ENCODE peak calls at places on chromosome 17, in nine cellular contexts. One of them, this sample, is unnamed.

GRCh38 chr17:57663326-57664070 is 81.6 kb downstream of the CCDC182 start:
- DNase-seq in NCI-H2171: no peak
- DNase-seq in HFF-Myc: no peak
- DNase-seq in cardiac septum: no peak
- DNase-seq in breast epithelium: no peak
- DNase-seq in stimulated activated CD8-positive, alpha-beta memory T cell treated with anti-CD3 and anti-CD28 coated beads, Interleukin-7, amount 100 ng/mL, for 1 hour: no peak
- DNase-seq in thoracic aorta: no peak
- DNase-seq in GM13977: no peak
- DNase-seq in fibroblast of lung: peak
- DNase-seq in this sample: peak

GRCh38 chr17:44820631-44821196 is 9.4 kb downstream of the GJC1 start:
- DNase-seq in NCI-H2171: peak
- DNase-seq in thoracic aorta: no peak
- DNase-seq in GM13977: no peak
- DNase-seq in cardiac septum: no peak
- DNase-seq in breast epithelium: no peak
- DNase-seq in stimulated activated CD8-positive, alpha-beta memory T cell treated with anti-CD3 and anti-CD28 coated beads, Interleukin-7, amount 100 ng/mL, for 1 hour: no peak
- DNase-seq in fibroblast of lung: peak
- DNase-seq in HFF-Myc: peak
- DNase-seq in this sample: no peak

GRCh38 chr17:64155751-64156544 is 26.0 kb upstream of the ERN1 start:
- DNase-seq in HFF-Myc: no peak
- DNase-seq in GM13977: no peak
- DNase-seq in thoracic aorta: no peak
- DNase-seq in fibroblast of lung: peak
- DNase-seq in breast epithelium: peak
- DNase-seq in NCI-H2171: no peak
- DNase-seq in cardiac septum: peak
- DNase-seq in stimulated activated CD8-positive, alpha-beta memory T cell treated with anti-CD3 and anti-CD28 coated beads, Interleukin-7, amount 100 ng/mL, for 1 hour: no peak
- DNase-seq in this sample: no peak

GRCh38 chr17:72714357-72714966 is 378.0 kb downstream of the SLC39A11 start:
- DNase-seq in NCI-H2171: no peak
- DNase-seq in thoracic aorta: no peak
- DNase-seq in HFF-Myc: no peak
- DNase-seq in GM13977: no peak
- DNase-seq in fibroblast of lung: no peak
- DNase-seq in cardiac septum: no peak
- DNase-seq in breast epithelium: no peak
- DNase-seq in stimulated activated CD8-positive, alpha-beta memory T cell treated with anti-CD3 and anti-CD28 coated beads, Interleukin-7, amount 100 ng/mL, for 1 hour: no peak
- DNase-seq in this sample: peak

GRCh38 chr17:60970741-60971140 is 293.1 kb downstream of the BCAS3 start:
- DNase-seq in cardiac septum: no peak
- DNase-seq in breast epithelium: no peak
- DNase-seq in NCI-H2171: no peak
- DNase-seq in fibroblast of lung: no peak
- DNase-seq in HFF-Myc: no peak
- DNase-seq in thoracic aorta: no peak
- DNase-seq in stimulated activated CD8-positive, alpha-beta memory T cell treated with anti-CD3 and anti-CD28 coated beads, Interleukin-7, amount 100 ng/mL, for 1 hour: no peak
- DNase-seq in GM13977: no peak
- DNase-seq in this sample: no peak

GRCh38 chr17:64006361-64007088 is 8.4 kb downstream of the PRR29 start:
- DNase-seq in thoracic aorta: no peak
- DNase-seq in cardiac septum: no peak
- DNase-seq in HFF-Myc: no peak
- DNase-seq in stimulated activated CD8-positive, alpha-beta memory T cell treated with anti-CD3 and anti-CD28 coated beads, Interleukin-7, amount 100 ng/mL, for 1 hour: no peak
- DNase-seq in breast epithelium: no peak
- DNase-seq in fibroblast of lung: no peak
- DNase-seq in NCI-H2171: no peak
- DNase-seq in GM13977: peak
- DNase-seq in this sample: peak

GRCh38 chr17:82876602-82877391 is 37.0 kb upstream of the ZNF750 start:
- DNase-seq in breast epithelium: peak
- DNase-seq in cardiac septum: peak
- DNase-seq in NCI-H2171: no peak
- DNase-seq in GM13977: no peak
- DNase-seq in HFF-Myc: peak
- DNase-seq in thoracic aorta: no peak
- DNase-seq in fibroblast of lung: peak
- DNase-seq in stimulated activated CD8-positive, alpha-beta memory T cell treated with anti-CD3 and anti-CD28 coated beads, Interleukin-7, amount 100 ng/mL, for 1 hour: no peak
- DNase-seq in this sample: no peak

GRCh38 chr17:58249270-58250133 is 11.1 kb downstream of the LPO start:
- DNase-seq in breast epithelium: peak
- DNase-seq in HFF-Myc: peak
- DNase-seq in NCI-H2171: peak
- DNase-seq in stimulated activated CD8-positive, alpha-beta memory T cell treated with anti-CD3 and anti-CD28 coated beads, Interleukin-7, amount 100 ng/mL, for 1 hour: peak
- DNase-seq in thoracic aorta: no peak
- DNase-seq in fibroblast of lung: peak
- DNase-seq in GM13977: peak
- DNase-seq in cardiac septum: peak
- DNase-seq in this sample: peak

GRCh38 chr17:16988749-16989229 is 16.9 kb upstream of the TNFRSF13B start:
- DNase-seq in NCI-H2171: no peak
- DNase-seq in stimulated activated CD8-positive, alpha-beta memory T cell treated with anti-CD3 and anti-CD28 coated beads, Interleukin-7, amount 100 ng/mL, for 1 hour: no peak
- DNase-seq in GM13977: peak
- DNase-seq in HFF-Myc: no peak
- DNase-seq in thoracic aorta: no peak
- DNase-seq in fibroblast of lung: peak
- DNase-seq in cardiac septum: peak
- DNase-seq in breast epithelium: no peak
- DNase-seq in this sample: no peak

GRCh38 chr17:42421479-42422332 is 1.4 kb downstream of the CAVIN1 start:
- DNase-seq in breast epithelium: no peak
- DNase-seq in thoracic aorta: no peak
- DNase-seq in GM13977: peak
- DNase-seq in fibroblast of lung: peak
- DNase-seq in HFF-Myc: no peak
- DNase-seq in cardiac septum: peak
- DNase-seq in NCI-H2171: no peak
- DNase-seq in stimulated activated CD8-positive, alpha-beta memory T cell treated with anti-CD3 and anti-CD28 coated beads, Interleukin-7, amount 100 ng/mL, for 1 hour: no peak
- DNase-seq in this sample: no peak

GRCh38 chr17:8124350-8125195 is 667 bp upstream of the HES7 start:
- DNase-seq in stimulated activated CD8-positive, alpha-beta memory T cell treated with anti-CD3 and anti-CD28 coated beads, Interleukin-7, amount 100 ng/mL, for 1 hour: no peak
- DNase-seq in fibroblast of lung: peak
- DNase-seq in HFF-Myc: no peak
- DNase-seq in GM13977: no peak
- DNase-seq in NCI-H2171: no peak
- DNase-seq in breast epithelium: no peak
- DNase-seq in cardiac septum: no peak
- DNase-seq in thoracic aorta: no peak
- DNase-seq in this sample: no peak

GRCh38 chr17:30958187-30958586 is 12.7 kb upstream of the RNF135 start:
- DNase-seq in stimulated activated CD8-positive, alpha-beta memory T cell treated with anti-CD3 and anti-CD28 coated beads, Interleukin-7, amount 100 ng/mL, for 1 hour: no peak
- DNase-seq in GM13977: no peak
- DNase-seq in breast epithelium: no peak
- DNase-seq in NCI-H2171: no peak
- DNase-seq in thoracic aorta: no peak
- DNase-seq in HFF-Myc: no peak
- DNase-seq in fibroblast of lung: no peak
- DNase-seq in cardiac septum: no peak
- DNase-seq in this sample: no peak

GRCh38 chr17:71494456-71494855 is 626.4 kb upstream of the SOX9 start:
- DNase-seq in HFF-Myc: no peak
- DNase-seq in breast epithelium: no peak
- DNase-seq in GM13977: no peak
- DNase-seq in stimulated activated CD8-positive, alpha-beta memory T cell treated with anti-CD3 and anti-CD28 coated beads, Interleukin-7, amount 100 ng/mL, for 1 hour: no peak
- DNase-seq in thoracic aorta: no peak
- DNase-seq in fibroblast of lung: peak
- DNase-seq in cardiac septum: no peak
- DNase-seq in NCI-H2171: no peak
- DNase-seq in this sample: no peak

GRCh38 chr17:30332057-30332542 is 1.8 kb downstream of the TMIGD1 start:
- DNase-seq in fibroblast of lung: peak
- DNase-seq in GM13977: peak
- DNase-seq in HFF-Myc: peak
- DNase-seq in NCI-H2171: no peak
- DNase-seq in cardiac septum: no peak
- DNase-seq in thoracic aorta: no peak
- DNase-seq in stimulated activated CD8-positive, alpha-beta memory T cell treated with anti-CD3 and anti-CD28 coated beads, Interleukin-7, amount 100 ng/mL, for 1 hour: no peak
- DNase-seq in breast epithelium: no peak
- DNase-seq in this sample: no peak

GRCh38 chr17:4827399-4827798 is 5.7 kb upstream of the MINK1 start:
- DNase-seq in thoracic aorta: no peak
- DNase-seq in fibroblast of lung: no peak
- DNase-seq in NCI-H2171: no peak
- DNase-seq in cardiac septum: no peak
- DNase-seq in breast epithelium: no peak
- DNase-seq in stimulated activated CD8-positive, alpha-beta memory T cell treated with anti-CD3 and anti-CD28 coated beads, Interleukin-7, amount 100 ng/mL, for 1 hour: no peak
- DNase-seq in GM13977: no peak
- DNase-seq in HFF-Myc: no peak
- DNase-seq in this sample: peak

GRCh38 chr17:41523787-41524186 is 4.3 kb downstream of the KRT19 start:
- DNase-seq in cardiac septum: no peak
- DNase-seq in NCI-H2171: no peak
- DNase-seq in thoracic aorta: no peak
- DNase-seq in GM13977: no peak
- DNase-seq in stimulated activated CD8-positive, alpha-beta memory T cell treated with anti-CD3 and anti-CD28 coated beads, Interleukin-7, amount 100 ng/mL, for 1 hour: no peak
- DNase-seq in HFF-Myc: no peak
- DNase-seq in fibroblast of lung: no peak
- DNase-seq in breast epithelium: no peak
- DNase-seq in this sample: no peak

GRCh38 chr17:81142301-81143199 is 22.8 kb upstream of the PVALEF start:
- DNase-seq in fibroblast of lung: peak
- DNase-seq in breast epithelium: peak
- DNase-seq in HFF-Myc: peak
- DNase-seq in NCI-H2171: peak
- DNase-seq in thoracic aorta: peak
- DNase-seq in GM13977: peak
- DNase-seq in cardiac septum: peak
- DNase-seq in stimulated activated CD8-positive, alpha-beta memory T cell treated with anti-CD3 and anti-CD28 coated beads, Interleukin-7, amount 100 ng/mL, for 1 hour: peak
- DNase-seq in this sample: no peak

GRCh38 chr17:8621585-8621984 is 8.9 kb downstream of the MYH10 start:
- DNase-seq in stimulated activated CD8-positive, alpha-beta memory T cell treated with anti-CD3 and anti-CD28 coated beads, Interleukin-7, amount 100 ng/mL, for 1 hour: no peak
- DNase-seq in GM13977: no peak
- DNase-seq in fibroblast of lung: peak
- DNase-seq in cardiac septum: no peak
- DNase-seq in HFF-Myc: no peak
- DNase-seq in thoracic aorta: no peak
- DNase-seq in breast epithelium: no peak
- DNase-seq in NCI-H2171: no peak
- DNase-seq in this sample: no peak

GRCh38 chr17:75625813-75626486 is 7.3 kb upstream of the SMIM5 start:
- DNase-seq in HFF-Myc: no peak
- DNase-seq in GM13977: peak
- DNase-seq in fibroblast of lung: no peak
- DNase-seq in cardiac septum: no peak
- DNase-seq in NCI-H2171: peak
- DNase-seq in breast epithelium: no peak
- DNase-seq in stimulated activated CD8-positive, alpha-beta memory T cell treated with anti-CD3 and anti-CD28 coated beads, Interleukin-7, amount 100 ng/mL, for 1 hour: no peak
- DNase-seq in thoracic aorta: no peak
- DNase-seq in this sample: no peak

GRCh38 chr17:1583569-1583968 is 21.0 kb upstream of the PITPNA start:
- DNase-seq in GM13977: no peak
- DNase-seq in NCI-H2171: no peak
- DNase-seq in fibroblast of lung: no peak
- DNase-seq in stimulated activated CD8-positive, alpha-beta memory T cell treated with anti-CD3 and anti-CD28 coated beads, Interleukin-7, amount 100 ng/mL, for 1 hour: no peak
- DNase-seq in HFF-Myc: no peak
- DNase-seq in breast epithelium: no peak
- DNase-seq in thoracic aorta: no peak
- DNase-seq in cardiac septum: no peak
- DNase-seq in this sample: no peak

GRCh38 chr17:82600731-82601446 is 47.4 kb downstream of the WDR45B start:
- DNase-seq in thoracic aorta: no peak
- DNase-seq in stimulated activated CD8-positive, alpha-beta memory T cell treated with anti-CD3 and anti-CD28 coated beads, Interleukin-7, amount 100 ng/mL, for 1 hour: no peak
- DNase-seq in GM13977: no peak
- DNase-seq in breast epithelium: no peak
- DNase-seq in cardiac septum: no peak
- DNase-seq in HFF-Myc: no peak
- DNase-seq in fibroblast of lung: no peak
- DNase-seq in NCI-H2171: no peak
- DNase-seq in this sample: no peak

GRCh38 chr17:7262192-7263070 is at the start of gene CLDN7:
- DNase-seq in breast epithelium: peak
- DNase-seq in GM13977: peak
- DNase-seq in NCI-H2171: peak
- DNase-seq in fibroblast of lung: no peak
- DNase-seq in stimulated activated CD8-positive, alpha-beta memory T cell treated with anti-CD3 and anti-CD28 coated beads, Interleukin-7, amount 100 ng/mL, for 1 hour: no peak
- DNase-seq in HFF-Myc: no peak
- DNase-seq in cardiac septum: no peak
- DNase-seq in thoracic aorta: no peak
- DNase-seq in this sample: no peak

GRCh38 chr17:79806863-79807720 is 10.2 kb upstream of the CBX8 start:
- DNase-seq in NCI-H2171: no peak
- DNase-seq in GM13977: no peak
- DNase-seq in fibroblast of lung: no peak
- DNase-seq in stimulated activated CD8-positive, alpha-beta memory T cell treated with anti-CD3 and anti-CD28 coated beads, Interleukin-7, amount 100 ng/mL, for 1 hour: no peak
- DNase-seq in breast epithelium: no peak
- DNase-seq in cardiac septum: no peak
- DNase-seq in thoracic aorta: no peak
- DNase-seq in HFF-Myc: no peak
- DNase-seq in this sample: no peak

GRCh38 chr17:82664701-82665182 is 16.5 kb upstream of the WDR45B start:
- DNase-seq in GM13977: no peak
- DNase-seq in stimulated activated CD8-positive, alpha-beta memory T cell treated with anti-CD3 and anti-CD28 coated beads, Interleukin-7, amount 100 ng/mL, for 1 hour: no peak
- DNase-seq in cardiac septum: no peak
- DNase-seq in HFF-Myc: no peak
- DNase-seq in breast epithelium: no peak
- DNase-seq in fibroblast of lung: no peak
- DNase-seq in thoracic aorta: no peak
- DNase-seq in NCI-H2171: no peak
- DNase-seq in this sample: no peak

GRCh38 chr17:50311112-50311460 is 34.8 kb upstream of the XYLT2 start:
- DNase-seq in breast epithelium: no peak
- DNase-seq in GM13977: no peak
- DNase-seq in thoracic aorta: no peak
- DNase-seq in fibroblast of lung: no peak
- DNase-seq in NCI-H2171: no peak
- DNase-seq in stimulated activated CD8-positive, alpha-beta memory T cell treated with anti-CD3 and anti-CD28 coated beads, Interleukin-7, amount 100 ng/mL, for 1 hour: no peak
- DNase-seq in HFF-Myc: no peak
- DNase-seq in cardiac septum: no peak
- DNase-seq in this sample: no peak

GRCh38 chr17:27244481-27245223 is 49.3 kb upstream of the WSB1 start:
- DNase-seq in fibroblast of lung: peak
- DNase-seq in NCI-H2171: no peak
- DNase-seq in GM13977: no peak
- DNase-seq in breast epithelium: peak
- DNase-seq in thoracic aorta: peak
- DNase-seq in HFF-Myc: peak
- DNase-seq in stimulated activated CD8-positive, alpha-beta memory T cell treated with anti-CD3 and anti-CD28 coated beads, Interleukin-7, amount 100 ng/mL, for 1 hour: no peak
- DNase-seq in cardiac septum: peak
- DNase-seq in this sample: no peak

GRCh38 chr17:28908640-28909098 is 5.8 kb upstream of the DHRS13 start:
- DNase-seq in breast epithelium: no peak
- DNase-seq in thoracic aorta: no peak
- DNase-seq in GM13977: no peak
- DNase-seq in cardiac septum: no peak
- DNase-seq in fibroblast of lung: peak
- DNase-seq in NCI-H2171: no peak
- DNase-seq in HFF-Myc: peak
- DNase-seq in stimulated activated CD8-positive, alpha-beta memory T cell treated with anti-CD3 and anti-CD28 coated beads, Interleukin-7, amount 100 ng/mL, for 1 hour: no peak
- DNase-seq in this sample: peak

This sample was measured in natural killer cell treated with Interleukin-12 subunit alpha and Interleukin-12 subunit beta and Interleukin-15 and Interleukin-18, amount 100 ng/mL, for 72 hours.